ENCODE peak calls at places on chromosome 4, in nine cellular contexts. One of them, this sample, is unnamed.

GRCh38 chr4:82293304-82293703 is 80.5 kb downstream of the HNRNPD start:
- DNase-seq in mesenteric fat pad: no peak
- DNase-seq in stimulated activated CD4-positive, alpha-beta T cell treated with anti-CD3 and anti-CD28 coated beads, Interleukin-4, amount 100 ng/mL, for 48 hours: no peak
- DNase-seq in AG10803: no peak
- DNase-seq in brain microvascular endothelial cell: no peak
- DNase-seq in hippocampal formation: no peak
- DNase-seq in bronchial epithelial cell: no peak
- DNase-seq in breast epithelium: no peak
- DNase-seq in uterus: no peak
- DNase-seq in this sample: no peak

GRCh38 chr4:170047774-170048354 is 21.7 kb upstream of the MFAP3L start:
- DNase-seq in bronchial epithelial cell: peak
- DNase-seq in brain microvascular endothelial cell: peak
- DNase-seq in hippocampal formation: peak
- DNase-seq in breast epithelium: peak
- DNase-seq in stimulated activated CD4-positive, alpha-beta T cell treated with anti-CD3 and anti-CD28 coated beads, Interleukin-4, amount 100 ng/mL, for 48 hours: peak
- DNase-seq in AG10803: peak
- DNase-seq in mesenteric fat pad: no peak
- DNase-seq in uterus: peak
- DNase-seq in this sample: peak

GRCh38 chr4:186604124-186604627 is 48.8 kb upstream of the MTNR1A start:
- DNase-seq in bronchial epithelial cell: no peak
- DNase-seq in mesenteric fat pad: no peak
- DNase-seq in stimulated activated CD4-positive, alpha-beta T cell treated with anti-CD3 and anti-CD28 coated beads, Interleukin-4, amount 100 ng/mL, for 48 hours: no peak
- DNase-seq in uterus: no peak
- DNase-seq in hippocampal formation: no peak
- DNase-seq in brain microvascular endothelial cell: no peak
- DNase-seq in AG10803: no peak
- DNase-seq in breast epithelium: no peak
- DNase-seq in this sample: no peak

GRCh38 chr4:5638976-5639375 is 69.4 kb downstream of the EVC2 start:
- DNase-seq in hippocampal formation: no peak
- DNase-seq in bronchial epithelial cell: peak
- DNase-seq in uterus: no peak
- DNase-seq in mesenteric fat pad: no peak
- DNase-seq in breast epithelium: no peak
- DNase-seq in stimulated activated CD4-positive, alpha-beta T cell treated with anti-CD3 and anti-CD28 coated beads, Interleukin-4, amount 100 ng/mL, for 48 hours: no peak
- DNase-seq in AG10803: peak
- DNase-seq in brain microvascular endothelial cell: peak
- DNase-seq in this sample: peak

GRCh38 chr4:183797445-183798248 is 107.5 kb upstream of the STOX2 start:
- DNase-seq in breast epithelium: no peak
- DNase-seq in uterus: no peak
- DNase-seq in hippocampal formation: no peak
- DNase-seq in bronchial epithelial cell: peak
- DNase-seq in mesenteric fat pad: no peak
- DNase-seq in brain microvascular endothelial cell: no peak
- DNase-seq in stimulated activated CD4-positive, alpha-beta T cell treated with anti-CD3 and anti-CD28 coated beads, Interleukin-4, amount 100 ng/mL, for 48 hours: no peak
- DNase-seq in AG10803: peak
- DNase-seq in this sample: peak

GRCh38 chr4:5821665-5822358 is 71.1 kb downstream of the CRMP1 start:
- DNase-seq in hippocampal formation: no peak
- DNase-seq in AG10803: no peak
- DNase-seq in bronchial epithelial cell: no peak
- DNase-seq in breast epithelium: no peak
- DNase-seq in mesenteric fat pad: no peak
- DNase-seq in stimulated activated CD4-positive, alpha-beta T cell treated with anti-CD3 and anti-CD28 coated beads, Interleukin-4, amount 100 ng/mL, for 48 hours: no peak
- DNase-seq in uterus: no peak
- DNase-seq in brain microvascular endothelial cell: no peak
- DNase-seq in this sample: no peak

GRCh38 chr4:120760047-120760446 is 162.5 kb downstream of the PRDM5 start:
- DNase-seq in breast epithelium: no peak
- DNase-seq in stimulated activated CD4-positive, alpha-beta T cell treated with anti-CD3 and anti-CD28 coated beads, Interleukin-4, amount 100 ng/mL, for 48 hours: no peak
- DNase-seq in brain microvascular endothelial cell: no peak
- DNase-seq in uterus: no peak
- DNase-seq in bronchial epithelial cell: no peak
- DNase-seq in hippocampal formation: no peak
- DNase-seq in mesenteric fat pad: no peak
- DNase-seq in AG10803: no peak
- DNase-seq in this sample: peak

GRCh38 chr4:118076958-118077766 is 42.9 kb downstream of the NDST3 start:
- DNase-seq in stimulated activated CD4-positive, alpha-beta T cell treated with anti-CD3 and anti-CD28 coated beads, Interleukin-4, amount 100 ng/mL, for 48 hours: peak
- DNase-seq in breast epithelium: no peak
- DNase-seq in AG10803: peak
- DNase-seq in mesenteric fat pad: no peak
- DNase-seq in bronchial epithelial cell: peak
- DNase-seq in hippocampal formation: no peak
- DNase-seq in uterus: no peak
- DNase-seq in brain microvascular endothelial cell: peak
- DNase-seq in this sample: peak

GRCh38 chr4:77002321-77002720 is 52.8 kb downstream of the SEPTIN11 start:
- DNase-seq in brain microvascular endothelial cell: no peak
- DNase-seq in breast epithelium: no peak
- DNase-seq in mesenteric fat pad: no peak
- DNase-seq in hippocampal formation: no peak
- DNase-seq in bronchial epithelial cell: peak
- DNase-seq in uterus: no peak
- DNase-seq in AG10803: no peak
- DNase-seq in stimulated activated CD4-positive, alpha-beta T cell treated with anti-CD3 and anti-CD28 coated beads, Interleukin-4, amount 100 ng/mL, for 48 hours: no peak
- DNase-seq in this sample: peak

GRCh38 chr4:7817877-7818675 is 121.6 kb downstream of the AFAP1 start:
- DNase-seq in brain microvascular endothelial cell: peak
- DNase-seq in breast epithelium: no peak
- DNase-seq in AG10803: no peak
- DNase-seq in bronchial epithelial cell: no peak
- DNase-seq in uterus: no peak
- DNase-seq in mesenteric fat pad: peak
- DNase-seq in hippocampal formation: peak
- DNase-seq in stimulated activated CD4-positive, alpha-beta T cell treated with anti-CD3 and anti-CD28 coated beads, Interleukin-4, amount 100 ng/mL, for 48 hours: no peak
- DNase-seq in this sample: peak

GRCh38 chr4:45518832-45519231 is 605.0 kb downstream of the GABRG1 start:
- DNase-seq in breast epithelium: no peak
- DNase-seq in hippocampal formation: no peak
- DNase-seq in brain microvascular endothelial cell: no peak
- DNase-seq in AG10803: no peak
- DNase-seq in uterus: no peak
- DNase-seq in bronchial epithelial cell: no peak
- DNase-seq in stimulated activated CD4-positive, alpha-beta T cell treated with anti-CD3 and anti-CD28 coated beads, Interleukin-4, amount 100 ng/mL, for 48 hours: no peak
- DNase-seq in mesenteric fat pad: no peak
- DNase-seq in this sample: no peak

GRCh38 chr4:179666226-179666625 is 2224.0 kb upstream of the AGA start:
- DNase-seq in bronchial epithelial cell: no peak
- DNase-seq in mesenteric fat pad: no peak
- DNase-seq in brain microvascular endothelial cell: no peak
- DNase-seq in stimulated activated CD4-positive, alpha-beta T cell treated with anti-CD3 and anti-CD28 coated beads, Interleukin-4, amount 100 ng/mL, for 48 hours: no peak
- DNase-seq in AG10803: no peak
- DNase-seq in breast epithelium: no peak
- DNase-seq in hippocampal formation: no peak
- DNase-seq in uterus: no peak
- DNase-seq in this sample: no peak

GRCh38 chr4:23717528-23718248 is 172.2 kb downstream of the PPARGC1A start:
- DNase-seq in stimulated activated CD4-positive, alpha-beta T cell treated with anti-CD3 and anti-CD28 coated beads, Interleukin-4, amount 100 ng/mL, for 48 hours: no peak
- DNase-seq in uterus: no peak
- DNase-seq in brain microvascular endothelial cell: peak
- DNase-seq in mesenteric fat pad: no peak
- DNase-seq in hippocampal formation: no peak
- DNase-seq in bronchial epithelial cell: peak
- DNase-seq in breast epithelium: no peak
- DNase-seq in AG10803: peak
- DNase-seq in this sample: peak

GRCh38 chr4:77172336-77172735 is 15.3 kb downstream of the CCNG2 start:
- DNase-seq in mesenteric fat pad: no peak
- DNase-seq in breast epithelium: no peak
- DNase-seq in hippocampal formation: no peak
- DNase-seq in uterus: no peak
- DNase-seq in brain microvascular endothelial cell: peak
- DNase-seq in bronchial epithelial cell: peak
- DNase-seq in AG10803: peak
- DNase-seq in stimulated activated CD4-positive, alpha-beta T cell treated with anti-CD3 and anti-CD28 coated beads, Interleukin-4, amount 100 ng/mL, for 48 hours: no peak
- DNase-seq in this sample: peak

GRCh38 chr4:58766763-58767162 is 1656.6 kb upstream of the IGFBP7 start:
- DNase-seq in hippocampal formation: no peak
- DNase-seq in AG10803: no peak
- DNase-seq in stimulated activated CD4-positive, alpha-beta T cell treated with anti-CD3 and anti-CD28 coated beads, Interleukin-4, amount 100 ng/mL, for 48 hours: no peak
- DNase-seq in uterus: no peak
- DNase-seq in bronchial epithelial cell: no peak
- DNase-seq in breast epithelium: no peak
- DNase-seq in mesenteric fat pad: no peak
- DNase-seq in brain microvascular endothelial cell: no peak
- DNase-seq in this sample: no peak

GRCh38 chr4:151569650-151570049 is 160.7 kb downstream of the FHIP1A start:
- DNase-seq in mesenteric fat pad: no peak
- DNase-seq in brain microvascular endothelial cell: no peak
- DNase-seq in AG10803: no peak
- DNase-seq in breast epithelium: no peak
- DNase-seq in hippocampal formation: no peak
- DNase-seq in stimulated activated CD4-positive, alpha-beta T cell treated with anti-CD3 and anti-CD28 coated beads, Interleukin-4, amount 100 ng/mL, for 48 hours: no peak
- DNase-seq in bronchial epithelial cell: no peak
- DNase-seq in uterus: no peak
- DNase-seq in this sample: no peak

GRCh38 chr4:5459236-5459635 is 249.1 kb downstream of the EVC2 start:
- DNase-seq in AG10803: no peak
- DNase-seq in mesenteric fat pad: peak
- DNase-seq in bronchial epithelial cell: no peak
- DNase-seq in uterus: no peak
- DNase-seq in brain microvascular endothelial cell: no peak
- DNase-seq in stimulated activated CD4-positive, alpha-beta T cell treated with anti-CD3 and anti-CD28 coated beads, Interleukin-4, amount 100 ng/mL, for 48 hours: no peak
- DNase-seq in hippocampal formation: no peak
- DNase-seq in breast epithelium: no peak
- DNase-seq in this sample: no peak

GRCh38 chr4:139171878-139172691 is 4.9 kb downstream of the ELF2 start:
- DNase-seq in hippocampal formation: no peak
- DNase-seq in brain microvascular endothelial cell: peak
- DNase-seq in stimulated activated CD4-positive, alpha-beta T cell treated with anti-CD3 and anti-CD28 coated beads, Interleukin-4, amount 100 ng/mL, for 48 hours: no peak
- DNase-seq in breast epithelium: no peak
- DNase-seq in AG10803: peak
- DNase-seq in mesenteric fat pad: no peak
- DNase-seq in uterus: no peak
- DNase-seq in bronchial epithelial cell: peak
- DNase-seq in this sample: peak

GRCh38 chr4:74293558-74293957 is 14.7 kb upstream of the EPGN start:
- DNase-seq in brain microvascular endothelial cell: no peak
- DNase-seq in bronchial epithelial cell: peak
- DNase-seq in AG10803: no peak
- DNase-seq in mesenteric fat pad: no peak
- DNase-seq in stimulated activated CD4-positive, alpha-beta T cell treated with anti-CD3 and anti-CD28 coated beads, Interleukin-4, amount 100 ng/mL, for 48 hours: no peak
- DNase-seq in breast epithelium: no peak
- DNase-seq in hippocampal formation: no peak
- DNase-seq in uterus: no peak
- DNase-seq in this sample: no peak

GRCh38 chr4:52844596-52844995 is 17.5 kb upstream of the RASL11B start:
- DNase-seq in uterus: no peak
- DNase-seq in brain microvascular endothelial cell: no peak
- DNase-seq in AG10803: no peak
- DNase-seq in mesenteric fat pad: no peak
- DNase-seq in bronchial epithelial cell: peak
- DNase-seq in hippocampal formation: no peak
- DNase-seq in breast epithelium: no peak
- DNase-seq in stimulated activated CD4-positive, alpha-beta T cell treated with anti-CD3 and anti-CD28 coated beads, Interleukin-4, amount 100 ng/mL, for 48 hours: no peak
- DNase-seq in this sample: no peak

GRCh38 chr4:138235419-138235952 is 6.7 kb downstream of the SLC7A11 start:
- DNase-seq in mesenteric fat pad: no peak
- DNase-seq in uterus: no peak
- DNase-seq in bronchial epithelial cell: peak
- DNase-seq in stimulated activated CD4-positive, alpha-beta T cell treated with anti-CD3 and anti-CD28 coated beads, Interleukin-4, amount 100 ng/mL, for 48 hours: no peak
- DNase-seq in breast epithelium: no peak
- DNase-seq in hippocampal formation: no peak
- DNase-seq in AG10803: peak
- DNase-seq in brain microvascular endothelial cell: peak
- DNase-seq in this sample: peak

GRCh38 chr4:102525099-102525498 is 23.9 kb downstream of the NFKB1 start:
- DNase-seq in hippocampal formation: no peak
- DNase-seq in uterus: no peak
- DNase-seq in brain microvascular endothelial cell: peak
- DNase-seq in stimulated activated CD4-positive, alpha-beta T cell treated with anti-CD3 and anti-CD28 coated beads, Interleukin-4, amount 100 ng/mL, for 48 hours: no peak
- DNase-seq in breast epithelium: no peak
- DNase-seq in mesenteric fat pad: no peak
- DNase-seq in AG10803: peak
- DNase-seq in bronchial epithelial cell: peak
- DNase-seq in this sample: no peak

GRCh38 chr4:188779586-188779985 is 640.3 kb downstream of the TRIML1 start:
- DNase-seq in mesenteric fat pad: no peak
- DNase-seq in hippocampal formation: no peak
- DNase-seq in brain microvascular endothelial cell: peak
- DNase-seq in uterus: no peak
- DNase-seq in bronchial epithelial cell: peak
- DNase-seq in breast epithelium: no peak
- DNase-seq in stimulated activated CD4-positive, alpha-beta T cell treated with anti-CD3 and anti-CD28 coated beads, Interleukin-4, amount 100 ng/mL, for 48 hours: no peak
- DNase-seq in AG10803: peak
- DNase-seq in this sample: no peak

GRCh38 chr4:38905657-38906398 is 38.2 kb downstream of the FAM114A1 start:
- DNase-seq in brain microvascular endothelial cell: no peak
- DNase-seq in bronchial epithelial cell: no peak
- DNase-seq in AG10803: no peak
- DNase-seq in hippocampal formation: no peak
- DNase-seq in mesenteric fat pad: no peak
- DNase-seq in breast epithelium: no peak
- DNase-seq in stimulated activated CD4-positive, alpha-beta T cell treated with anti-CD3 and anti-CD28 coated beads, Interleukin-4, amount 100 ng/mL, for 48 hours: no peak
- DNase-seq in uterus: no peak
- DNase-seq in this sample: no peak

GRCh38 chr4:101200561-101200960 is 146.8 kb downstream of the PPP3CA start:
- DNase-seq in hippocampal formation: no peak
- DNase-seq in breast epithelium: no peak
- DNase-seq in bronchial epithelial cell: peak
- DNase-seq in mesenteric fat pad: no peak
- DNase-seq in uterus: no peak
- DNase-seq in AG10803: peak
- DNase-seq in brain microvascular endothelial cell: peak
- DNase-seq in stimulated activated CD4-positive, alpha-beta T cell treated with anti-CD3 and anti-CD28 coated beads, Interleukin-4, amount 100 ng/mL, for 48 hours: no peak
- DNase-seq in this sample: peak

GRCh38 chr4:144350706-144351105 is 210.2 kb upstream of the GYPA start:
- DNase-seq in uterus: no peak
- DNase-seq in bronchial epithelial cell: peak
- DNase-seq in hippocampal formation: no peak
- DNase-seq in brain microvascular endothelial cell: peak
- DNase-seq in stimulated activated CD4-positive, alpha-beta T cell treated with anti-CD3 and anti-CD28 coated beads, Interleukin-4, amount 100 ng/mL, for 48 hours: no peak
- DNase-seq in AG10803: no peak
- DNase-seq in breast epithelium: no peak
- DNase-seq in mesenteric fat pad: no peak
- DNase-seq in this sample: peak

GRCh38 chr4:183165371-183165770 is 66.3 kb downstream of the WWC2 start:
- DNase-seq in bronchial epithelial cell: no peak
- DNase-seq in hippocampal formation: no peak
- DNase-seq in mesenteric fat pad: no peak
- DNase-seq in brain microvascular endothelial cell: no peak
- DNase-seq in stimulated activated CD4-positive, alpha-beta T cell treated with anti-CD3 and anti-CD28 coated beads, Interleukin-4, amount 100 ng/mL, for 48 hours: no peak
- DNase-seq in breast epithelium: no peak
- DNase-seq in uterus: no peak
- DNase-seq in AG10803: peak
- DNase-seq in this sample: peak

GRCh38 chr4:132557660-132558059 is 591.4 kb upstream of the PCDH10 start:
- DNase-seq in brain microvascular endothelial cell: no peak
- DNase-seq in uterus: no peak
- DNase-seq in mesenteric fat pad: no peak
- DNase-seq in hippocampal formation: no peak
- DNase-seq in bronchial epithelial cell: peak
- DNase-seq in breast epithelium: no peak
- DNase-seq in AG10803: no peak
- DNase-seq in stimulated activated CD4-positive, alpha-beta T cell treated with anti-CD3 and anti-CD28 coated beads, Interleukin-4, amount 100 ng/mL, for 48 hours: no peak
- DNase-seq in this sample: no peak

GRCh38 chr4:19329631-19330030 is 922.1 kb upstream of the SLIT2 start:
- DNase-seq in brain microvascular endothelial cell: no peak
- DNase-seq in AG10803: peak
- DNase-seq in hippocampal formation: no peak
- DNase-seq in stimulated activated CD4-positive, alpha-beta T cell treated with anti-CD3 and anti-CD28 coated beads, Interleukin-4, amount 100 ng/mL, for 48 hours: no peak
- DNase-seq in bronchial epithelial cell: peak
- DNase-seq in breast epithelium: no peak
- DNase-seq in mesenteric fat pad: no peak
- DNase-seq in uterus: no peak
- DNase-seq in this sample: peak

GRCh38 chr4:154064244-154064643 is 275.4 kb upstream of the SFRP2 start:
- DNase-seq in breast epithelium: no peak
- DNase-seq in brain microvascular endothelial cell: no peak
- DNase-seq in uterus: no peak
- DNase-seq in hippocampal formation: no peak
- DNase-seq in bronchial epithelial cell: no peak
- DNase-seq in AG10803: no peak
- DNase-seq in mesenteric fat pad: no peak
- DNase-seq in stimulated activated CD4-positive, alpha-beta T cell treated with anti-CD3 and anti-CD28 coated beads, Interleukin-4, amount 100 ng/mL, for 48 hours: no peak
- DNase-seq in this sample: no peak

GRCh38 chr4:66169341-66169740 is 499.1 kb upstream of the EPHA5 start:
- DNase-seq in stimulated activated CD4-positive, alpha-beta T cell treated with anti-CD3 and anti-CD28 coated beads, Interleukin-4, amount 100 ng/mL, for 48 hours: no peak
- DNase-seq in mesenteric fat pad: no peak
- DNase-seq in uterus: no peak
- DNase-seq in brain microvascular endothelial cell: peak
- DNase-seq in hippocampal formation: no peak
- DNase-seq in bronchial epithelial cell: no peak
- DNase-seq in breast epithelium: no peak
- DNase-seq in AG10803: no peak
- DNase-seq in this sample: peak